ENCODE peak calls at places on chromosomes 16 and 17, in four cellular contexts. One of them, this sample, is unnamed.

GRCh38 chr16:57781741-57782606 is 20.3 kb downstream of the KIFC3 start:
- DNase-seq in substantia nigra: no peak
- DNase-seq in hippocampal formation: no peak
- DNase-seq in activated CD8-positive, alpha-beta memory T cell treated with anti-CD3 and anti-CD28 coated beads for 48 hours: no peak
- DNase-seq in this sample: no peak

GRCh38 chr17:3660311-3660891 is 8.0 kb downstream of the TAX1BP3 start:
- DNase-seq in activated CD8-positive, alpha-beta memory T cell treated with anti-CD3 and anti-CD28 coated beads for 48 hours: no peak
- DNase-seq in substantia nigra: peak
- DNase-seq in hippocampal formation: peak
- DNase-seq in this sample: no peak

GRCh38 chr17:27323538-27324212 is 29.8 kb downstream of the WSB1 start:
- DNase-seq in activated CD8-positive, alpha-beta memory T cell treated with anti-CD3 and anti-CD28 coated beads for 48 hours: no peak
- DNase-seq in substantia nigra: no peak
- DNase-seq in hippocampal formation: no peak
- DNase-seq in this sample: no peak

GRCh38 chr17:1039511-1040215 is 42.7 kb downstream of the TIMM22 start:
- DNase-seq in hippocampal formation: no peak
- DNase-seq in activated CD8-positive, alpha-beta memory T cell treated with anti-CD3 and anti-CD28 coated beads for 48 hours: no peak
- DNase-seq in substantia nigra: peak
- DNase-seq in this sample: no peak

GRCh38 chr17:65037157-65037556 is 19.4 kb downstream of the GNA13 start:
- DNase-seq in hippocampal formation: no peak
- DNase-seq in activated CD8-positive, alpha-beta memory T cell treated with anti-CD3 and anti-CD28 coated beads for 48 hours: no peak
- DNase-seq in substantia nigra: no peak
- DNase-seq in this sample: no peak

GRCh38 chr17:64007838-64008282 is 9.7 kb downstream of the PRR29 start:
- DNase-seq in hippocampal formation: no peak
- DNase-seq in substantia nigra: no peak
- DNase-seq in activated CD8-positive, alpha-beta memory T cell treated with anti-CD3 and anti-CD28 coated beads for 48 hours: no peak
- DNase-seq in this sample: no peak

GRCh38 chr17:45852535-45853297 is 8.0 kb downstream of the SPPL2C start:
- DNase-seq in hippocampal formation: peak
- DNase-seq in activated CD8-positive, alpha-beta memory T cell treated with anti-CD3 and anti-CD28 coated beads for 48 hours: peak
- DNase-seq in substantia nigra: no peak
- DNase-seq in this sample: peak

GRCh38 chr17:39738568-39738901 is 797 bp downstream of the GRB7 start:
- DNase-seq in substantia nigra: no peak
- DNase-seq in activated CD8-positive, alpha-beta memory T cell treated with anti-CD3 and anti-CD28 coated beads for 48 hours: peak
- DNase-seq in hippocampal formation: no peak
- DNase-seq in this sample: peak

GRCh38 chr17:72643575-72644216 is 448.8 kb downstream of the SLC39A11 start:
- DNase-seq in hippocampal formation: no peak
- DNase-seq in substantia nigra: no peak
- DNase-seq in activated CD8-positive, alpha-beta memory T cell treated with anti-CD3 and anti-CD28 coated beads for 48 hours: no peak
- DNase-seq in this sample: no peak

GRCh38 chr17:49916854-49917515 is 52.0 kb upstream of the DLX4 start:
- DNase-seq in hippocampal formation: no peak
- DNase-seq in substantia nigra: no peak
- DNase-seq in activated CD8-positive, alpha-beta memory T cell treated with anti-CD3 and anti-CD28 coated beads for 48 hours: no peak
- DNase-seq in this sample: no peak

GRCh38 chr16:27286446-27286845 is 17.9 kb upstream of the NSMCE1 start:
- DNase-seq in substantia nigra: no peak
- DNase-seq in hippocampal formation: no peak
- DNase-seq in activated CD8-positive, alpha-beta memory T cell treated with anti-CD3 and anti-CD28 coated beads for 48 hours: no peak
- DNase-seq in this sample: no peak

GRCh38 chr17:75822800-75823166 is 21.4 kb downstream of the UNC13D start:
- DNase-seq in activated CD8-positive, alpha-beta memory T cell treated with anti-CD3 and anti-CD28 coated beads for 48 hours: no peak
- DNase-seq in substantia nigra: no peak
- DNase-seq in hippocampal formation: no peak
- DNase-seq in this sample: no peak

GRCh38 chr17:73646409-73647305 is 2.4 kb upstream of the SDK2 start:
- DNase-seq in activated CD8-positive, alpha-beta memory T cell treated with anti-CD3 and anti-CD28 coated beads for 48 hours: no peak
- DNase-seq in substantia nigra: no peak
- DNase-seq in hippocampal formation: no peak
- DNase-seq in this sample: peak

GRCh38 chr17:45241315-45242011 is 19.8 kb downstream of the FMNL1 start:
- DNase-seq in activated CD8-positive, alpha-beta memory T cell treated with anti-CD3 and anti-CD28 coated beads for 48 hours: no peak
- DNase-seq in substantia nigra: no peak
- DNase-seq in hippocampal formation: no peak
- DNase-seq in this sample: peak

GRCh38 chr17:79978545-79978852 is 57.2 kb downstream of the TBC1D16 start:
- DNase-seq in activated CD8-positive, alpha-beta memory T cell treated with anti-CD3 and anti-CD28 coated beads for 48 hours: no peak
- DNase-seq in hippocampal formation: no peak
- DNase-seq in substantia nigra: no peak
- DNase-seq in this sample: no peak

GRCh38 chr17:235831-236640 is 54.6 kb upstream of the DOC2B start:
- DNase-seq in activated CD8-positive, alpha-beta memory T cell treated with anti-CD3 and anti-CD28 coated beads for 48 hours: no peak
- DNase-seq in substantia nigra: no peak
- DNase-seq in hippocampal formation: no peak
- DNase-seq in this sample: no peak

GRCh38 chr17:81702934-81703746 is at the start of gene MRPL12:
- DNase-seq in substantia nigra: peak
- DNase-seq in hippocampal formation: peak
- DNase-seq in activated CD8-positive, alpha-beta memory T cell treated with anti-CD3 and anti-CD28 coated beads for 48 hours: peak
- DNase-seq in this sample: peak

GRCh38 chr17:79648181-79648831 is 37.5 kb upstream of the RBFOX3 start:
- DNase-seq in hippocampal formation: no peak
- DNase-seq in activated CD8-positive, alpha-beta memory T cell treated with anti-CD3 and anti-CD28 coated beads for 48 hours: no peak
- DNase-seq in substantia nigra: no peak
- DNase-seq in this sample: no peak

GRCh38 chr16:11254913-11255736 is 879 bp downstream of the SOCS1 start:
- DNase-seq in activated CD8-positive, alpha-beta memory T cell treated with anti-CD3 and anti-CD28 coated beads for 48 hours: peak
- DNase-seq in hippocampal formation: no peak
- DNase-seq in substantia nigra: no peak
- DNase-seq in this sample: peak

GRCh38 chr16:75471723-75472634 is 7.5 kb upstream of the TMEM170A start:
- DNase-seq in hippocampal formation: peak
- DNase-seq in substantia nigra: peak
- DNase-seq in activated CD8-positive, alpha-beta memory T cell treated with anti-CD3 and anti-CD28 coated beads for 48 hours: no peak
- DNase-seq in this sample: peak

GRCh38 chr16:51353055-51353454 is 202.0 kb upstream of the SALL1 start:
- DNase-seq in hippocampal formation: no peak
- DNase-seq in activated CD8-positive, alpha-beta memory T cell treated with anti-CD3 and anti-CD28 coated beads for 48 hours: no peak
- DNase-seq in substantia nigra: no peak
- DNase-seq in this sample: no peak

GRCh38 chr17:45190503-45191282 is 29.0 kb downstream of the HEXIM2 start:
- DNase-seq in activated CD8-positive, alpha-beta memory T cell treated with anti-CD3 and anti-CD28 coated beads for 48 hours: no peak
- DNase-seq in substantia nigra: no peak
- DNase-seq in hippocampal formation: no peak
- DNase-seq in this sample: no peak

GRCh38 chr16:79632289-79632688 is 31.8 kb upstream of the MAF start:
- DNase-seq in activated CD8-positive, alpha-beta memory T cell treated with anti-CD3 and anti-CD28 coated beads for 48 hours: no peak
- DNase-seq in hippocampal formation: no peak
- DNase-seq in substantia nigra: no peak
- DNase-seq in this sample: no peak

GRCh38 chr16:68743664-68744063 is 6.6 kb downstream of the CDH1 start:
- DNase-seq in hippocampal formation: no peak
- DNase-seq in substantia nigra: no peak
- DNase-seq in activated CD8-positive, alpha-beta memory T cell treated with anti-CD3 and anti-CD28 coated beads for 48 hours: no peak
- DNase-seq in this sample: no peak

This sample was measured in NCI-H345.